ENCODE peak calls at places on chromosomes 13 and 19, in six cellular contexts. One of them, this sample, is unnamed.

GRCh38 chr13:97194473-97194872 is 27.7 kb upstream of the MBNL2 start:
- DNase-seq in lower lobe of right lung: no peak
- DNase-seq in epithelial cell of esophagus: peak
- DNase-seq in fibroblast of the aortic adventitia: peak
- DNase-seq in ovary: no peak
- DNase-seq in lower leg skin: no peak
- DNase-seq in this sample: no peak

GRCh38 chr13:105037064-105037463 is 1498.4 kb downstream of the EFNB2 start:
- DNase-seq in epithelial cell of esophagus: peak
- DNase-seq in ovary: no peak
- DNase-seq in lower leg skin: no peak
- DNase-seq in lower lobe of right lung: no peak
- DNase-seq in fibroblast of the aortic adventitia: no peak
- DNase-seq in this sample: no peak

GRCh38 chr13:77492982-77493381 is 42.5 kb upstream of the SCEL start:
- DNase-seq in lower leg skin: no peak
- DNase-seq in epithelial cell of esophagus: peak
- DNase-seq in fibroblast of the aortic adventitia: peak
- DNase-seq in ovary: no peak
- DNase-seq in lower lobe of right lung: no peak
- DNase-seq in this sample: no peak

GRCh38 chr19:518292-519231 is 11.3 kb downstream of the TPGS1 start:
- DNase-seq in lower leg skin: no peak
- DNase-seq in epithelial cell of esophagus: peak
- DNase-seq in fibroblast of the aortic adventitia: peak
- DNase-seq in ovary: peak
- DNase-seq in lower lobe of right lung: no peak
- DNase-seq in this sample: no peak

GRCh38 chr19:12983561-12984142 is 11.6 kb upstream of the NFIX start:
- DNase-seq in epithelial cell of esophagus: peak
- DNase-seq in lower lobe of right lung: peak
- DNase-seq in fibroblast of the aortic adventitia: peak
- DNase-seq in lower leg skin: no peak
- DNase-seq in ovary: peak
- DNase-seq in this sample: no peak

GRCh38 chr19:33705090-33705847 is 83.5 kb downstream of the CHST8 start:
- DNase-seq in ovary: no peak
- DNase-seq in epithelial cell of esophagus: no peak
- DNase-seq in lower leg skin: no peak
- DNase-seq in fibroblast of the aortic adventitia: no peak
- DNase-seq in lower lobe of right lung: no peak
- DNase-seq in this sample: no peak

GRCh38 chr13:70703755-70704154 is 595.5 kb upstream of the KLHL1 start:
- DNase-seq in lower lobe of right lung: no peak
- DNase-seq in epithelial cell of esophagus: peak
- DNase-seq in ovary: no peak
- DNase-seq in lower leg skin: no peak
- DNase-seq in fibroblast of the aortic adventitia: no peak
- DNase-seq in this sample: no peak

GRCh38 chr13:79724348-79725103 is 243.6 kb downstream of the NDFIP2 start:
- DNase-seq in fibroblast of the aortic adventitia: peak
- DNase-seq in lower lobe of right lung: no peak
- DNase-seq in ovary: no peak
- DNase-seq in lower leg skin: no peak
- DNase-seq in epithelial cell of esophagus: peak
- DNase-seq in this sample: no peak

GRCh38 chr19:51020988-51021651 is 1.6 kb upstream of the KLK10 start:
- DNase-seq in fibroblast of the aortic adventitia: peak
- DNase-seq in epithelial cell of esophagus: peak
- DNase-seq in lower leg skin: no peak
- DNase-seq in ovary: peak
- DNase-seq in lower lobe of right lung: no peak
- DNase-seq in this sample: no peak

GRCh38 chr19:10749435-10750384 is 31.8 kb downstream of the DNM2 start:
- DNase-seq in lower leg skin: no peak
- DNase-seq in ovary: no peak
- DNase-seq in lower lobe of right lung: peak
- DNase-seq in fibroblast of the aortic adventitia: no peak
- DNase-seq in epithelial cell of esophagus: no peak
- DNase-seq in this sample: no peak

GRCh38 chr19:33727331-33728028 is 69.2 kb upstream of the KCTD15 start:
- DNase-seq in epithelial cell of esophagus: no peak
- DNase-seq in lower lobe of right lung: no peak
- DNase-seq in lower leg skin: no peak
- DNase-seq in fibroblast of the aortic adventitia: no peak
- DNase-seq in ovary: no peak
- DNase-seq in this sample: no peak

GRCh38 chr13:112692104-112692503 is 2.3 kb downstream of the ATP11A start:
- DNase-seq in lower leg skin: no peak
- DNase-seq in ovary: peak
- DNase-seq in lower lobe of right lung: no peak
- DNase-seq in epithelial cell of esophagus: no peak
- DNase-seq in fibroblast of the aortic adventitia: no peak
- DNase-seq in this sample: no peak

GRCh38 chr13:79541426-79542049 is 60.6 kb downstream of the NDFIP2 start:
- DNase-seq in lower leg skin: no peak
- DNase-seq in fibroblast of the aortic adventitia: peak
- DNase-seq in epithelial cell of esophagus: peak
- DNase-seq in lower lobe of right lung: no peak
- DNase-seq in ovary: no peak
- DNase-seq in this sample: no peak

GRCh38 chr19:33621811-33622504 is at the start of gene CHST8:
- DNase-seq in epithelial cell of esophagus: peak
- DNase-seq in lower lobe of right lung: no peak
- DNase-seq in lower leg skin: no peak
- DNase-seq in fibroblast of the aortic adventitia: peak
- DNase-seq in ovary: no peak
- DNase-seq in this sample: no peak

GRCh38 chr19:31419871-31420430 is 70.7 kb upstream of the TSHZ3 start:
- DNase-seq in epithelial cell of esophagus: no peak
- DNase-seq in lower lobe of right lung: no peak
- DNase-seq in lower leg skin: no peak
- DNase-seq in fibroblast of the aortic adventitia: no peak
- DNase-seq in ovary: no peak
- DNase-seq in this sample: no peak

GRCh38 chr19:38233740-38234251 is 9.8 kb upstream of the DPF1 start:
- DNase-seq in ovary: peak
- DNase-seq in epithelial cell of esophagus: peak
- DNase-seq in fibroblast of the aortic adventitia: peak
- DNase-seq in lower leg skin: peak
- DNase-seq in lower lobe of right lung: peak
- DNase-seq in this sample: no peak

GRCh38 chr19:4359627-4360000 is 16.3 kb downstream of the MPND start:
- DNase-seq in ovary: no peak
- DNase-seq in fibroblast of the aortic adventitia: no peak
- DNase-seq in lower leg skin: no peak
- DNase-seq in lower lobe of right lung: no peak
- DNase-seq in epithelial cell of esophagus: no peak
- DNase-seq in this sample: no peak

GRCh38 chr13:97261254-97262015 is 39.3 kb downstream of the MBNL2 start:
- DNase-seq in ovary: no peak
- DNase-seq in fibroblast of the aortic adventitia: no peak
- DNase-seq in epithelial cell of esophagus: no peak
- DNase-seq in lower lobe of right lung: no peak
- DNase-seq in lower leg skin: no peak
- DNase-seq in this sample: no peak

GRCh38 chr13:49238621-49239020 is 9.1 kb upstream of the CDADC1 start:
- DNase-seq in lower lobe of right lung: no peak
- DNase-seq in lower leg skin: no peak
- DNase-seq in fibroblast of the aortic adventitia: no peak
- DNase-seq in epithelial cell of esophagus: no peak
- DNase-seq in ovary: no peak
- DNase-seq in this sample: no peak

GRCh38 chr19:21028969-21029268 is 8.5 kb downstream of the ZNF430 start:
- DNase-seq in fibroblast of the aortic adventitia: no peak
- DNase-seq in lower leg skin: no peak
- DNase-seq in lower lobe of right lung: no peak
- DNase-seq in epithelial cell of esophagus: no peak
- DNase-seq in ovary: no peak
- DNase-seq in this sample: no peak

GRCh38 chr19:36418287-36419001 is at the start of gene ZFP82:
- DNase-seq in epithelial cell of esophagus: peak
- DNase-seq in ovary: peak
- DNase-seq in lower lobe of right lung: peak
- DNase-seq in fibroblast of the aortic adventitia: peak
- DNase-seq in lower leg skin: peak
- DNase-seq in this sample: peak

GRCh38 chr13:23817136-23817535 is 72.1 kb downstream of the MIPEP start:
- DNase-seq in lower leg skin: no peak
- DNase-seq in lower lobe of right lung: no peak
- DNase-seq in fibroblast of the aortic adventitia: no peak
- DNase-seq in epithelial cell of esophagus: peak
- DNase-seq in ovary: no peak
- DNase-seq in this sample: no peak

GRCh38 chr19:5097959-5098623 is 129.2 kb downstream of the KDM4B start:
- DNase-seq in epithelial cell of esophagus: no peak
- DNase-seq in lower lobe of right lung: no peak
- DNase-seq in fibroblast of the aortic adventitia: no peak
- DNase-seq in lower leg skin: no peak
- DNase-seq in ovary: no peak
- DNase-seq in this sample: no peak

GRCh38 chr13:91135949-91136348 is 211.5 kb upstream of the MIR17HG start:
- DNase-seq in epithelial cell of esophagus: no peak
- DNase-seq in fibroblast of the aortic adventitia: no peak
- DNase-seq in ovary: no peak
- DNase-seq in lower lobe of right lung: no peak
- DNase-seq in lower leg skin: no peak
- DNase-seq in this sample: no peak

GRCh38 chr19:7748756-7749155 is 1.4 kb upstream of the CD209 start:
- DNase-seq in lower lobe of right lung: no peak
- DNase-seq in ovary: no peak
- DNase-seq in epithelial cell of esophagus: peak
- DNase-seq in fibroblast of the aortic adventitia: peak
- DNase-seq in lower leg skin: no peak
- DNase-seq in this sample: no peak

GRCh38 chr19:38247734-38248268 is 8.4 kb downstream of the PPP1R14A start:
- DNase-seq in lower leg skin: no peak
- DNase-seq in epithelial cell of esophagus: no peak
- DNase-seq in ovary: no peak
- DNase-seq in fibroblast of the aortic adventitia: peak
- DNase-seq in lower lobe of right lung: no peak
- DNase-seq in this sample: no peak

GRCh38 chr19:12838893-12839656 is 760 bp downstream of the MAST1 start:
- DNase-seq in ovary: no peak
- DNase-seq in lower lobe of right lung: no peak
- DNase-seq in lower leg skin: no peak
- DNase-seq in fibroblast of the aortic adventitia: no peak
- DNase-seq in epithelial cell of esophagus: no peak
- DNase-seq in this sample: no peak

GRCh38 chr19:40567040-40567749 is 9.5 kb upstream of the SHKBP1 start:
- DNase-seq in lower leg skin: no peak
- DNase-seq in epithelial cell of esophagus: no peak
- DNase-seq in fibroblast of the aortic adventitia: no peak
- DNase-seq in ovary: no peak
- DNase-seq in lower lobe of right lung: no peak
- DNase-seq in this sample: no peak
- H3K4me3 ChIP-seq in lower leg skin: no peak
- H3K4me3 ChIP-seq in epithelial cell of esophagus: no peak
- H3K4me3 ChIP-seq in fibroblast of the aortic adventitia: peak
- H3K4me3 ChIP-seq in ovary: peak
- H3K4me3 ChIP-seq in lower lobe of right lung: peak
- H3K4me3 ChIP-seq in this sample: peak

DNA sequence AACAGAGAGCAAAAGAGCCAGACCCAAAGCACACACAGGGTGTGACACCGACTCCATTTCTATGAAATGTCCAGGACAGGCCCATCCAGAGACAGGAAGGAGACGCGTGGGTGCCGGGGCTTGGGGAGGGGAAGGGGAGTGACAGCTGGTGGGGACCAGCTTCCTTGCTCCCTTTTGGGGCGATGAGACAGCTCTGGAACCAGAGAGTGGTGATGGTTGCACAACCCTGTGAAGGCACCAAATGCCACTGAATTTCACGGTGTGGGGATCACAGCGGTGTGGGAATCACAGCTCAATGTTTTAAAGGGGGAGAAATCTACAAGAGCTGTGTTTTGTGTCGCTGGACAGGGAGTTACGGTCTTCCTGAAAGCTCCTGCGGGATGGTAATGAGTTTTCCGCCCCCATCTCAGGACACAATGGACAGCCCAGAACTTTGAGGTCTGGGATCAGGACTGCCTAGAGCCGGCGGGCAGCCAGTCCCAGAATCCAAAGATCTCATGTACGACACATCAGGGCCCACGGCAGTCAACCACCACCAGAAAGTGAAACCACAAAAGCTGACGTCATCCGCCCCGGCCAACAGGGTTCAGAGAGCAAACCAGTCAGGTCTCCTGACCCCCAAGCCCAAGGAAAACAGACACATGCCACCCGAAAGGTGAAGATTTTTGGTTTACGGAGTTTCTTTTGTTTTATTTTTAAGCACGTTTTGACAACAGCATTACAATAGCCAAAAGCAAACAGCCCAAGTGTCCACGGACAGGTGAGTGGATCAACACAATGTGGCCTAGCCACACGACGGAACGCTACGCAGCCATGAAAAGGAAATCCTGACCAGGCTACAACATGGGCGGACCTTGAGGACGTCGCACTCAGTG is 7.3 kb downstream of the SGTA start:
- DNase-seq in ovary: peak
- DNase-seq in fibroblast of the aortic adventitia: no peak
- DNase-seq in lower leg skin: peak
- DNase-seq in lower lobe of right lung: peak
- DNase-seq in epithelial cell of esophagus: no peak
- DNase-seq in this sample: no peak
- H3K4me3 ChIP-seq in ovary: no peak
- H3K4me3 ChIP-seq in fibroblast of the aortic adventitia: no peak
- H3K4me3 ChIP-seq in lower leg skin: no peak
- H3K4me3 ChIP-seq in lower lobe of right lung: peak
- H3K4me3 ChIP-seq in epithelial cell of esophagus: no peak
- H3K4me3 ChIP-seq in this sample: peak

DNA sequence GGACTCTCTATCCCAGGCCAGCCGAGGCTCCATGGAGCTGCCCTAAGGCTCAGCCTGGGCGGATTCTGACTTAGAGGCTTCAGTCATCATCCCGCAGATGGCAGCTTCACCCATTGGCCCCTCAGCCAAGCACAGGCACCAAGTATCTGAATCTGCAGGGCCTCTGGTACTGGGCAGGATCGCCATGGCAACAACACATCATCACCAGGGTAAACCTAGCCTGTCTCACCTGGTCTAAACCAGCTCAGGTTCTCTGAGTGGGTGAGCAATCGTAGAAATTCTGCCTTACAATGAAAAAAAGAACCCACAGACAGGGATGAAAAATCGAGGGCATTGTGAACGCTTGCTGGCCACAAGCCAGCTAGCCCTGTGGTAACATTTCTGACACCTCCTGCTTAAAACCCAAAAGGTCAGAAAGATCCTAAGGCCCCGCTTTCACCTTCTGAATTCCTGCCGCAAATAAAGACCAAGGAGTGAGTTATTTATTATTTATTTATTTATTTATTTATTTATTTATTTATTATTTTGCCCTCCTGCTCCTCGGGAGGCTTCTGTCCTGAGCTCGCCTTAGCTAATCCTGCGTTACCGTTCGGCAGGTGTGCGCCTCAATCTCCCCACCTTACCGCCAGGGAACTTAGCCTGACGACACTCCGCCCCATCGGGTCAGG is 12.0 kb upstream of the CEACAM21 start:
- DNase-seq in epithelial cell of esophagus: no peak
- DNase-seq in lower lobe of right lung: no peak
- DNase-seq in fibroblast of the aortic adventitia: no peak
- DNase-seq in lower leg skin: no peak
- DNase-seq in ovary: no peak
- DNase-seq in this sample: no peak
- H3K4me3 ChIP-seq in epithelial cell of esophagus: no peak
- H3K4me3 ChIP-seq in lower lobe of right lung: peak
- H3K4me3 ChIP-seq in fibroblast of the aortic adventitia: no peak
- H3K4me3 ChIP-seq in lower leg skin: no peak
- H3K4me3 ChIP-seq in ovary: no peak
- H3K4me3 ChIP-seq in this sample: peak

GRCh38 chr13:31905896-31906295 is 125.7 kb upstream of the FRY start:
- DNase-seq in lower leg skin: no peak
- DNase-seq in lower lobe of right lung: no peak
- DNase-seq in epithelial cell of esophagus: no peak
- DNase-seq in fibroblast of the aortic adventitia: no peak
- DNase-seq in ovary: no peak
- DNase-seq in this sample: no peak
- H3K4me3 ChIP-seq in lower leg skin: no peak
- H3K4me3 ChIP-seq in lower lobe of right lung: no peak
- H3K4me3 ChIP-seq in epithelial cell of esophagus: no peak
- H3K4me3 ChIP-seq in fibroblast of the aortic adventitia: no peak
- H3K4me3 ChIP-seq in ovary: no peak
- H3K4me3 ChIP-seq in this sample: no peak

This sample was measured in esophagus muscularis mucosa.